ENCODE peak calls at places on chromosomes 16 and 17, in five cellular contexts. One of them, this sample, is unnamed.

GRCh38 chr17:78817123-78817522 is 23.5 kb downstream of the USP36 start:
- DNase-seq in AG04449: no peak
- DNase-seq in H9: no peak
- DNase-seq in cardiac muscle cell: no peak
- DNase-seq in SK-N-SH: no peak
- DNase-seq in this sample: no peak

GRCh38 chr17:19647697-19648474 is 665 bp upstream of the ALDH3A2 start:
- DNase-seq in AG04449: peak; percentile 21
- DNase-seq in H9: peak; percentile 80
- DNase-seq in cardiac muscle cell: peak; percentile 82
- DNase-seq in SK-N-SH: no peak
- DNase-seq in this sample: peak; percentile 51

GRCh38 chr16:67931712-67932461 is at the start of gene CTRL:
- DNase-seq in AG04449: no peak
- DNase-seq in H9: no peak
- DNase-seq in cardiac muscle cell: no peak
- DNase-seq in SK-N-SH: no peak
- DNase-seq in this sample: no peak

GRCh38 chr17:1071103-1071825 is 74.3 kb downstream of the TIMM22 start:
- DNase-seq in AG04449: no peak
- DNase-seq in H9: no peak
- DNase-seq in cardiac muscle cell: no peak
- DNase-seq in SK-N-SH: peak; percentile 87
- DNase-seq in this sample: no peak

GRCh38 chr16:25895371-25895770 is 203.6 kb downstream of the HS3ST4 start:
- DNase-seq in AG04449: no peak
- DNase-seq in H9: no peak
- DNase-seq in cardiac muscle cell: no peak
- DNase-seq in SK-N-SH: no peak
- DNase-seq in this sample: peak; percentile 70

GRCh38 chr17:60390881-60391418 is 983 bp downstream of the USP32 start:
- DNase-seq in AG04449: no peak
- DNase-seq in H9: no peak
- DNase-seq in cardiac muscle cell: peak; percentile 62
- DNase-seq in SK-N-SH: peak; percentile 77
- DNase-seq in this sample: peak; percentile 16

GRCh38 chr17:72034000-72034399 is 86.8 kb upstream of the SOX9 start:
- DNase-seq in AG04449: no peak
- DNase-seq in H9: no peak
- DNase-seq in cardiac muscle cell: no peak
- DNase-seq in SK-N-SH: no peak
- DNase-seq in this sample: no peak

GRCh38 chr16:15961557-15962205 is 12.3 kb downstream of the ABCC1 start:
- DNase-seq in AG04449: no peak
- DNase-seq in H9: no peak
- DNase-seq in cardiac muscle cell: no peak
- DNase-seq in SK-N-SH: no peak
- DNase-seq in this sample: no peak

GRCh38 chr17:28053725-28054124 is 11.2 kb downstream of the NLK start:
- DNase-seq in AG04449: no peak
- DNase-seq in H9: no peak
- DNase-seq in cardiac muscle cell: no peak
- DNase-seq in SK-N-SH: no peak
- DNase-seq in this sample: no peak

GRCh38 chr17:60971515-60972369 is 294.1 kb downstream of the BCAS3 start:
- DNase-seq in AG04449: peak; percentile 14
- DNase-seq in H9: peak; percentile 64
- DNase-seq in cardiac muscle cell: peak; percentile 72
- DNase-seq in SK-N-SH: peak; percentile 71
- DNase-seq in this sample: peak; percentile 51

GRCh38 chr17:28967240-28968135 is 16.2 kb upstream of the PHF12 start:
- DNase-seq in AG04449: no peak
- DNase-seq in H9: no peak
- DNase-seq in cardiac muscle cell: peak; percentile 28
- DNase-seq in SK-N-SH: no peak
- DNase-seq in this sample: peak; percentile 32

DNA sequence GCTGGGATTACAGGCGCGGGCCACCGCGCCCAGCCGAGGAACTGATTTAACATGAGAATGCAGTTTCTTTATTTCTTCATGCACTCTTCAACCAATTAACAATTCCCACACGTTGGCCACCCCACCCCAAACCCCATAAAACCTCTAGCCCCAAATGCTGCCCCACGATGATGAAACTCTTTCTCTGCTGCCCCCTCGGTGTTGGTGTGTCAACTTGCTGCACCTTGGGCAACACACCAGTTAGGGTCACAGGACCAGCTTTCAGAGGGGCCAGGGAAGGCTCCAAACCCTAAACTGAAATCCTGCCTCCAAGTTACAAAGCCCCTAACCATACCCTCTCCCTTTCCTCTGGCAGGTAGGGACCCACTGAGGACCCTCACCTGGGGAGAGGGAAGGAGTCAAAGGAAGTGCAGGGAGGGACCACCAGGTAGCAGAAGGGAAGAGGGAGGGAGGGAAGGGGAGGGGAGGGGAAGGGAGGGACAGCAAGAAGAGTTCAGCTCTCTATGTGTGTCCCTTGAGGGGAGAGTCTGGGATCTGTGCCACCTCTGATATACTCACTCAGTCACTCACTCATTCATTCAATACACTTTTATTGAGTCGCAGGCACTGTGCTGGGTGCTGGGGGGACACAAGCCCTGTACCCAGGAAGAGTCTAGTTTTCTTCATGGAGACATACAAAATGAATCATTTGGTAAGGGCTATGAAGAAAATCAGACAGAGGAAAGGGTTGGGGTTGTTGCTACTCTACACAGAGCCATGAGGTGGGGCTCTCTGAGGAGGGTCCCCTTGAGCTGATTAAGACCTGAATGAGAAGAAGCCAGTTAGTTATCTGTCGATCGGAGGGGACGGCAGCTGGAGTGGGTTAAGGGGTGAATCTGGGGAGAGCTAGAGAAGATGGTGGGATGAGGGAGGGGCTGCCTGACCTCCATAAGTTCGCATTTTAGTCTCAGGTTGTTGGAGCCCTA is 3.9 kb downstream of the PLXDC1 start:
- DNase-seq in AG04449: no peak
- DNase-seq in H9: no peak
- DNase-seq in cardiac muscle cell: no peak
- DNase-seq in SK-N-SH: no peak
- DNase-seq in this sample: no peak
- TF ChIP-seq CTCF in AG04449: no peak
- TF ChIP-seq CTCF in H9: no peak
- TF ChIP-seq CTCF in cardiac muscle cell: no peak
- TF ChIP-seq CTCF in SK-N-SH: no peak
- TF ChIP-seq CTCF in this sample: no peak

GRCh38 chr16:24700549-24701392 is 28.7 kb upstream of the TNRC6A start:
- DNase-seq in AG04449: peak; percentile 94
- DNase-seq in H9: peak; percentile 77
- DNase-seq in cardiac muscle cell: peak; percentile 99
- DNase-seq in SK-N-SH: peak; percentile 28
- DNase-seq in this sample: no peak
- TF ChIP-seq CTCF in AG04449: peak; percentile 55
- TF ChIP-seq CTCF in H9: peak; percentile 45
- TF ChIP-seq CTCF in cardiac muscle cell: peak; percentile 51
- TF ChIP-seq CTCF in SK-N-SH: peak; percentile 50
- TF ChIP-seq CTCF in this sample: no peak

DNA sequence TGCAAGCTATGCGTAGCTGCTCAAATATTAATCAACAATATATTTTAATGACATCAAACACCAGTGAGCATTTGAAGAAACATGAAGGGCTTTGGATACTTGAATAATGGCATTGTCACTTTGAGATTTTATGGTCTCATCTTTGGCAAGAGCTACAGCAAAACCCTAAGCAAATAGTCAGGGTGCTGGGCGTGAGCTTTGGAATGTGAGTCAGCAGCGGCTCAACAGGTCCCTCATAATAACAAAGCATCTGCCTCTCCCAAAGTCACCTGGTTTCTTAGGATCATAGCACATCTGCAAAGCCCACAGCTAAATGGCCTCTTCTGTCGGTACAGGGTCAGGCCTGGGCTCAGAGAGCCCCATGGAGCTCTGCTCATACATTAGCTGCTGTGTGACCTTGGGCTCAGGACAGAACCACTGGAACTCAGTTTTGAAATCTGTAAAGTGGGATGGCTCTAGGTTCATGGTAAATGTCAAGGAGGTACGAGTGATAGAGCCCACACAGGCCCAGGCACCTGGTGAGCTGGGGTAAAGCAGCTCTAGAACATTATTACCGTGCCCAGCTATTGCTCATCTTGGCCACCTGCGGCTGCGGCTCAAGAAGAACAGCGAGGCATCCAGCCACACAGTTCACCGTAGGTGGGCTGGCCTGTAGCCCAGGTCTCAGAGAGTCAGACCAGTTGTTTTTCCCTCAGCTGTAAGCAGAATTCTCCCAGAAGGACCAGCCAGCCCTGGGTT is 544.4 kb upstream of the CDH11 start:
- DNase-seq in AG04449: no peak
- DNase-seq in H9: peak; percentile 34
- DNase-seq in cardiac muscle cell: no peak
- DNase-seq in SK-N-SH: no peak
- DNase-seq in this sample: no peak
- TF ChIP-seq CTCF in AG04449: no peak
- TF ChIP-seq CTCF in H9: no peak
- TF ChIP-seq CTCF in cardiac muscle cell: no peak
- TF ChIP-seq CTCF in SK-N-SH: no peak
- TF ChIP-seq CTCF in this sample: no peak

DNA sequence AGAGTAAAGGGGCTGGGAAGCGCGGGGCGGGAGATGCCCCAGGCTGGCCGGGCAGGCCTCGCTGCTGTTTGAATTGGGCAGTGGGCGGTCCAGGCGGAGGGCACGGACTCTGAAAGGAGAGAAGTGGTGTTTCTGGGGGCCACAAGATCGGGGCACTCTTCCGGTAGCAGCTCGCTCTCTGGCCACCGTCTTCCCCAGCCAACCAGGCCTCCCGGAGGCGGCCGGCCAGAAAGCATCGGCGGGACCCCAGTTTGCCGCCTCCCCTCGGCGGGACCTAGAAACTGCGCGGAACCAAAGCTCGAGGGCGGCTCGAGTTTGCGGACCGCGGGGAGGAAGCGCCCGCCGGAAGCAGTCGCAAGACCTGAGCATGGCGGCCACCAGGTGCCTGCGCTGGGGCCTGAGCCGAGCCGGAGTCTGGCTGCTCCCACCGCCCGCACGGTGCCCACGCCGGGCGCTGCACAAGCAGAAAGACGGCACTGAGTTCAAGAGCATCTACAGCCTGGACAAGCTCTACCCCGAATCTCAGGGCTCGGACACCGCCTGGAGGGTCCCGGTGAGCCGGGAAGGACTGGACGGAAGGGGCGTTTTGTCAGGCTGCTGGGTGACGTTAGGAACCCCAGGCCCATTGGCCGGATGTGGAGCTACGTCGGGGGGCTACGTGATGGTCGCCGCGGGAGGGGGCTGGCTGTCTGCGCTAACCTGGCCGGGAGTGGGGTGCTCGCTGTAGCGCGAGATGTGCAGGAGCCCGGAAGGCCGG is at the start of gene MRPL58:
- DNase-seq in AG04449: no peak
- DNase-seq in H9: peak; percentile 97
- DNase-seq in cardiac muscle cell: peak; percentile 92
- DNase-seq in SK-N-SH: peak; percentile 96
- DNase-seq in this sample: peak; percentile 88
- TF ChIP-seq CTCF in AG04449: peak; percentile 70
- TF ChIP-seq CTCF in H9: peak; percentile 55
- TF ChIP-seq CTCF in cardiac muscle cell: peak; percentile 63
- TF ChIP-seq CTCF in SK-N-SH: peak; percentile 59
- TF ChIP-seq CTCF in this sample: peak; percentile 38

GRCh38 chr17:22703204-22703603 is 1010.9 kb downstream of the KCNJ18 start:
- DNase-seq in AG04449: no peak
- DNase-seq in H9: no peak
- DNase-seq in cardiac muscle cell: no peak
- DNase-seq in SK-N-SH: peak; percentile 58
- DNase-seq in this sample: no peak
- TF ChIP-seq CTCF in AG04449: no peak
- TF ChIP-seq CTCF in H9: no peak
- TF ChIP-seq CTCF in cardiac muscle cell: no peak
- TF ChIP-seq CTCF in SK-N-SH: peak; percentile 11
- TF ChIP-seq CTCF in this sample: no peak

GRCh38 chr16:12062343-12063003 is 85.9 kb downstream of the SNX29 start:
- DNase-seq in AG04449: peak; percentile 61
- DNase-seq in H9: no peak
- DNase-seq in cardiac muscle cell: peak; percentile 88
- DNase-seq in SK-N-SH: no peak
- DNase-seq in this sample: no peak

GRCh38 chr16:12057276-12057675 is 80.7 kb downstream of the SNX29 start:
- DNase-seq in AG04449: no peak
- DNase-seq in H9: no peak
- DNase-seq in cardiac muscle cell: peak; percentile 66
- DNase-seq in SK-N-SH: no peak
- DNase-seq in this sample: no peak

GRCh38 chr16:12060751-12061150 is 84.2 kb downstream of the SNX29 start:
- DNase-seq in AG04449: no peak
- DNase-seq in H9: no peak
- DNase-seq in cardiac muscle cell: no peak
- DNase-seq in SK-N-SH: no peak
- DNase-seq in this sample: no peak

GRCh38 chr16:12061336-12062055 is 85.0 kb downstream of the SNX29 start:
- DNase-seq in AG04449: no peak
- DNase-seq in H9: no peak
- DNase-seq in cardiac muscle cell: no peak
- DNase-seq in SK-N-SH: no peak
- DNase-seq in this sample: no peak

DNA sequence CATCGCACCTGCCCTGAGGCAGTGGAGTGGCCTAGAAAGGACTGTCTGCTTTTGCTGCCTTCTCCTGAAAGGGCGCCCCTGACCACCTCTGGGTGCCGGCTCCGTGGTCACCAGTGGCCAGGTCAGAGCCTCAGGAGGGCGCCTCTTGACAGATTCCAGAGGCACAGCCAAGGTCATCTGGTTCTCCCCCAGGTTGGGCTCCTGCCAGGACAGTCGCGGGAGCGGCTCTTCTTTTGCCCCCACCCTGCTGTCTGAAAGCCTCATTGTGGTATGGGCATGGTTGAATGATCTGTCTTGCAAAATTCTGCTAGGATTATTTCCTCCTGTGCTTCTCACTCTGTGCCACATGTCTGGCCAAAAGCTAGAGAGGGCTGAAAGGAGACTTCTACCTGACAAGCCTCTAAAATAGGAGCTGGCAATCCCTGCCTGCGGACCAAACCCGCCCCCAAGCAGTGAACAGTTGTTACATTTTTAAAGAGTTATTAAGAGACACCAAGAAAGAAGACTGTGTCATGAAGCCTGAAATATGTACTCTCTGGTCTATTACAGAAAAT is 82.8 kb downstream of the SNX29 start:
- DNase-seq in AG04449: no peak
- DNase-seq in H9: no peak
- DNase-seq in cardiac muscle cell: no peak
- DNase-seq in SK-N-SH: peak; percentile 49
- DNase-seq in this sample: no peak
- TF ChIP-seq CTCF in AG04449: no peak
- TF ChIP-seq CTCF in H9: no peak
- TF ChIP-seq CTCF in cardiac muscle cell: no peak
- TF ChIP-seq CTCF in SK-N-SH: no peak
- TF ChIP-seq CTCF in this sample: no peak